ENCODE peak calls at places on chromosomes 13 and 19, in five cellular contexts. E is HEK293T, H is SK-N-SH, Q is HepG2, K is GM12878. P is an unnamed sample.

GRCh38 chr19:38148337-38148736 is 75.7 kb downstream of the DPF1 start:
- DNase-seq in E (no peak), H (no peak), Q (no peak), K (no peak), P (no peak)

GRCh38 chr19:41363753-41364545 is at the start of gene B9D2:
- DNase-seq in E (peak), H (peak), Q (peak), K (peak), P (peak)

GRCh38 chr19:32901504-32902161 is 32.1 kb upstream of the SLC7A9 start:
- DNase-seq in E (no peak), H (no peak), Q (no peak), K (no peak), P (no peak)

GRCh38 chr13:104281910-104282309 is 1215.7 kb upstream of the SLC10A2 start:
- DNase-seq in E (no peak), H (no peak), Q (no peak), K (no peak), P (no peak)

GRCh38 chr19:13398780-13399726 is 107.2 kb downstream of the CACNA1A start:
- DNase-seq in E (no peak), H (no peak), Q (no peak), K (no peak), P (peak)

GRCh38 chr19:15529774-15530372 is 21.5 kb downstream of the CYP4F22 start:
- DNase-seq in E (no peak), H (no peak), Q (no peak), K (no peak), P (no peak)

GRCh38 chr19:7738023-7738422 is 6.1 kb upstream of the CLEC4G start:
- DNase-seq in E (no peak), H (no peak), Q (no peak), K (no peak), P (no peak)

GRCh38 chr13:27007166-27007565 is 164.4 kb downstream of the USP12 start:
- DNase-seq in E (no peak), H (no peak), Q (no peak), K (no peak), P (no peak)

GRCh38 chr13:35499131-35500051 is 22.9 kb upstream of the MAB21L1 start:
- DNase-seq in E (peak), H (no peak), Q (no peak), K (no peak), P (no peak)

GRCh38 chr19:3266792-3267469 is 42.5 kb downstream of the CELF5 start:
- DNase-seq in E (peak), H (no peak), Q (no peak), K (no peak), P (no peak)

GRCh38 chr19:10268077-10268476 is 2.8 kb upstream of the ICAM1 start:
- DNase-seq in E (no peak), H (no peak), Q (no peak), K (no peak), P (no peak)

GRCh38 chr13:51221674-51222509 is at the start of gene FAM124A:
- DNase-seq in E (peak), H (peak), Q (no peak), K (no peak), P (peak)

GRCh38 chr19:31664096-31664495 is 314.9 kb upstream of the TSHZ3 start:
- DNase-seq in E (no peak), H (no peak), Q (no peak), K (no peak), P (no peak)

GRCh38 chr13:111907341-111907880 is 159.5 kb upstream of the SOX1 start:
- DNase-seq in E (no peak), H (no peak), Q (no peak), K (no peak), P (no peak)

GRCh38 chr19:13938361-13939027 is at the start of gene PODNL1:
- DNase-seq in E (no peak), H (peak), Q (no peak), K (no peak), P (no peak)

GRCh38 chr13:37029617-37030016 is 29.0 kb downstream of the EXOSC8 start:
- DNase-seq in E (no peak), H (peak), Q (no peak), K (no peak), P (no peak)

GRCh38 chr19:21233691-21234090 is 91.9 kb downstream of the ZNF431 start:
- DNase-seq in E (no peak), H (no peak), Q (no peak), K (no peak), P (no peak)

GRCh38 chr13:104099750-104100149 is 1033.5 kb upstream of the SLC10A2 start:
- DNase-seq in E (no peak), H (no peak), Q (no peak), K (no peak), P (no peak)

GRCh38 chr13:57630661-57631606 is 610 bp upstream of the PCDH17 start:
- DNase-seq in E (peak), H (peak), Q (no peak), K (no peak), P (no peak)

GRCh38 chr19:58556633-58557252 is 1.7 kb downstream of the UBE2M start:
- DNase-seq in E (no peak), H (no peak), Q (no peak), K (no peak), P (no peak)

GRCh38 chr19:35048911-35049411 is 7.4 kb downstream of the HPN start:
- DNase-seq in E (no peak), H (no peak), Q (no peak), K (no peak), P (no peak)

GRCh38 chr13:32473650-32474049 is 45.7 kb upstream of the N4BP2L1 start:
- DNase-seq in E (no peak), H (no peak), Q (no peak), K (no peak), P (no peak)

GRCh38 chr19:7520131-7521051 is 2.0 kb upstream of the MCOLN1 start:
- DNase-seq in E (no peak), H (no peak), Q (no peak), K (no peak), P (no peak)

GRCh38 chr19:5903502-5904301 is at the start of gene NDUFA11:
- DNase-seq in E (peak), H (peak), Q (peak), K (no peak), P (peak)

GRCh38 chr13:93080587-93080986 is 146.0 kb upstream of the GPC6 start:
- DNase-seq in E (no peak), H (no peak), Q (no peak), K (no peak), P (no peak)

DNA sequence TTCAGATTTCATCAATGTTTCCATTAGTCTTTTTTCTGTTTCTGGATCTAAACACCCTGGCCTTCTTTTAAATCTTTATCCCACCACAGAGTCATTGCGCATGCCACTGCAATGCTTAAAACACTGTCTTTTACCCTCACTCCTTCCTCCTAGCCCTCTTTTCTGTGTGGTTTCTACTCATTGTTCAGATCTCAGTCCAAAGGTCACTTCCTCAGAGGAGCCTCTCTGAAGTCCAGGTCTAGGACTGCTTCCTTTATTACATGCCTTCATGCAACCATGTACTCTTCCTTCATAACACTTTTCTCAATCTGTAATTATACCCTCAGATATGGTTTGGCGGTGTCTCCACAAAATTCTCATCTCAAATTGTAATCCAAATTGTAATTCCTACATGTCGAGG is 809.1 kb downstream of the DIAPH3 start:
- DNase-seq in E (no peak), H (no peak), Q (no peak), K (no peak), P (no peak)
- TF ChIP-seq FOXM1 in E (no peak), H (no peak), Q (no peak), K (no peak), P (no peak)

GRCh38 chr19:52691215-52691610 is 43.6 kb downstream of the ZNF611 start:
- DNase-seq in E (no peak), H (no peak), Q (no peak), K (no peak), P (no peak)

GRCh38 chr19:52690395-52691214 is 44.2 kb downstream of the ZNF611 start:
- DNase-seq in E (peak), H (peak), Q (peak), K (peak), P (peak)

GRCh38 chr19:52692431-52693008 is 42.3 kb downstream of the ZNF611 start:
- DNase-seq in E (no peak), H (no peak), Q (no peak), K (no peak), P (peak)

GRCh38 chr19:52689804-52690394 is 44.9 kb downstream of the ZNF611 start:
- DNase-seq in E (peak), H (peak), Q (no peak), K (no peak), P (peak)

DNA sequence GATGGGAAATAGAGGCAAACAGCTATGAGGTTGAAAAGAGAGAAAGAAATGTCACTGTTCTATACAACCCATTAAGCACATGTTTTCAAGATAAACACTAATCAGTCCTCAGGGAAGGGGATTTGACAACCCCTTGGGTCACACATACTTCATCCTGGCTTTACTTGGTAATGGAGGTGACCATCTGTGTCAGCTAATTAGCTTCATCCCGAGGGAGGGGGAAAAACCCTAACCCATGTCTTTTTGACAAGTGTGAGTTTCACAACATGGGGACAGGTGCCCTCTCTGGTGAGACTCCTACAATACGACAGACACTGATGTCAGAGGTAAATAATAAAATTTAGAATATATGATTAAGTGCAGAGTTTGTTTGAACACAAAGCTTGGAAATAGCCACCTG is 43.1 kb downstream of the ZNF611 start:
- DNase-seq in E (no peak), H (no peak), Q (no peak), K (peak), P (no peak)
- TF ChIP-seq FOXM1 in E (no peak), H (no peak), Q (no peak), K (no peak), P (no peak)

DNA sequence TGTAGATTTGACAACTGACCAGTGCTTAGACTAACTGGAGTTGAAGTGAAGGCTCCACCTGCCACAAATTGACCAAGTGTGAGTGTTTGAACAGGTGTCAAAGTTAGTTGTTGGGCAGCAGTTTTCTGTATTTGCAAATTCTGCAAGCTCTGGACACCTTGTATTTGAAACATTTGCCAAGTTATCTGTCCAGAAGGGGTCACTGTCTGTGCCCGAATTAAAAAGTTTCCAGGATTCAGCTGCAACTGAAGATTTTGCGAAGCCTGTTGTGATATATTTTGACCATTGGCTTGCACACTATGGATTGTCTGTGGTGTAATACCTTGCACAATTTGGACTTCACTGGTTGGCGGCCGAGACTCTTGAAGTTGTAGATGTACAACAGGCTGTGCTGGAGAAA is 1690.7 kb downstream of the SLITRK5 start:
- DNase-seq in E (no peak), H (no peak), Q (no peak), K (no peak), P (no peak)
- TF ChIP-seq FOXM1 in E (no peak), H (no peak), Q (no peak), K (no peak), P (no peak)

GRCh38 chr19:4445963-4446668 is 11.5 kb downstream of the UBXN6 start:
- DNase-seq in E (no peak), H (peak), Q (no peak), K (no peak), P (peak)
- TF ChIP-seq FOXM1 in E (no peak), H (no peak), Q (no peak), K (no peak), P (no peak)

GRCh38 chr13:31201341-31202024 is 1.7 kb downstream of the B3GLCT start:
- DNase-seq in E (no peak), H (peak), Q (no peak), K (no peak), P (no peak)

GRCh38 chr13:31200636-31200970 is 828 bp downstream of the B3GLCT start:
- DNase-seq in E (peak), H (no peak), Q (peak), K (no peak), P (peak)

GRCh38 chr13:31198524-31198923 is 1.3 kb upstream of the B3GLCT start:
- DNase-seq in E (no peak), H (no peak), Q (no peak), K (no peak), P (no peak)

GRCh38 chr13:31199527-31199848 is 287 bp upstream of the B3GLCT start:
- DNase-seq in E (no peak), H (no peak), Q (no peak), K (no peak), P (no peak)

GRCh38 chr13:31199849-31200635 is at the start of gene B3GLCT:
- DNase-seq in E (peak), H (peak), Q (peak), K (no peak), P (peak)
- TF ChIP-seq FOXM1 in E (no peak), H (no peak), Q (no peak), K (no peak), P (no peak)

DNA sequence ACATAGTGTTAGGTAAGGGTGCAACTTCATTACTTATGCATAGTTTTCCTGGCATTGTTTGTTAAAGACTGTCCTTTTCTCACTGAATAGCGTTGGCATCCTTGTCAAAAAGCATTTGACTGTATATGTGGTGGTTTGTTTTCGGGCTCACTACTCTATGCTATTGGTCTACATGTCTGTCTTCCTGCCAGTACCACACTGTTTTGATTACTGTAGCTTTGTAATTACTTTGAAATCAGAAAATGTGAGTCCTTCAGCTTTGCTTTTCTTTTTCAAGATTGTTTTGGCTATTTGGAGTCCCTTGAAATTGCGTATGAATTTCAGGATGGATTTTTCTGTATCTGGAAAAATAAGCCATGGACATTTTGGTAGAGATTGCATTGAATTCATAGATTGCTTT is 56.0 kb downstream of the IFT88 start:
- DNase-seq in E (no peak), H (no peak), Q (no peak), K (no peak), P (no peak)
- TF ChIP-seq FOXM1 in E (no peak), H (no peak), Q (no peak), K (no peak), P (no peak)